ENCODE peak calls at places on chromosomes 4 and X, in six cellular contexts. One of them, this sample, is unnamed.

GRCh38 chr4:112519689-112520597 is 4.0 kb upstream of the NEUROG2 start:
- DNase-seq in NCI-H146: no peak
- DNase-seq in iris pigment epithelial cell: no peak
- DNase-seq in D341Med: no peak
- DNase-seq in psoas muscle: no peak
- DNase-seq in left cardiac atrium: no peak
- DNase-seq in this sample: no peak

GRCh38 chr4:83536649-83537352 is 893 bp downstream of the GPAT3 start:
- DNase-seq in NCI-H146: no peak
- DNase-seq in iris pigment epithelial cell: no peak
- DNase-seq in D341Med: no peak
- DNase-seq in psoas muscle: peak
- DNase-seq in left cardiac atrium: no peak
- DNase-seq in this sample: no peak

GRCh38 chr4:182925298-182925738 is 8.1 kb upstream of the DCTD start:
- DNase-seq in NCI-H146: peak
- DNase-seq in iris pigment epithelial cell: peak
- DNase-seq in D341Med: peak
- DNase-seq in psoas muscle: peak
- DNase-seq in left cardiac atrium: peak
- DNase-seq in this sample: no peak

GRCh38 chrX:14427614-14428013 is 101.7 kb upstream of the GLRA2 start:
- DNase-seq in NCI-H146: no peak
- DNase-seq in iris pigment epithelial cell: no peak
- DNase-seq in D341Med: no peak
- DNase-seq in psoas muscle: no peak
- DNase-seq in left cardiac atrium: no peak
- DNase-seq in this sample: no peak

GRCh38 chrX:45515262-45516215 is 314.9 kb upstream of the DIPK2B start:
- DNase-seq in NCI-H146: peak
- DNase-seq in iris pigment epithelial cell: peak
- DNase-seq in D341Med: peak
- DNase-seq in psoas muscle: peak
- DNase-seq in left cardiac atrium: peak
- DNase-seq in this sample: no peak

GRCh38 chr4:26812049-26812729 is 48.5 kb upstream of the STIM2 start:
- DNase-seq in NCI-H146: no peak
- DNase-seq in iris pigment epithelial cell: no peak
- DNase-seq in D341Med: no peak
- DNase-seq in psoas muscle: no peak
- DNase-seq in left cardiac atrium: peak
- DNase-seq in this sample: no peak

GRCh38 chrX:926070-926469 is 286.4 kb downstream of the CRLF2 start:
- DNase-seq in NCI-H146: no peak
- DNase-seq in iris pigment epithelial cell: no peak
- DNase-seq in D341Med: no peak
- DNase-seq in psoas muscle: no peak
- DNase-seq in left cardiac atrium: no peak
- DNase-seq in this sample: no peak

GRCh38 chrX:48890296-48890925 is 7.2 kb downstream of the TIMM17B start:
- DNase-seq in NCI-H146: no peak
- DNase-seq in iris pigment epithelial cell: no peak
- DNase-seq in D341Med: peak
- DNase-seq in psoas muscle: no peak
- DNase-seq in left cardiac atrium: no peak
- DNase-seq in this sample: no peak

GRCh38 chr4:4506961-4507360 is 34.9 kb downstream of the STX18 start:
- DNase-seq in NCI-H146: no peak
- DNase-seq in iris pigment epithelial cell: peak
- DNase-seq in D341Med: no peak
- DNase-seq in psoas muscle: no peak
- DNase-seq in left cardiac atrium: peak
- DNase-seq in this sample: no peak

GRCh38 chr4:181796502-181796901 is 446.7 kb upstream of the TENM3 start:
- DNase-seq in NCI-H146: peak
- DNase-seq in iris pigment epithelial cell: peak
- DNase-seq in D341Med: no peak
- DNase-seq in psoas muscle: no peak
- DNase-seq in left cardiac atrium: no peak
- DNase-seq in this sample: no peak

GRCh38 chr4:119679251-119679650 is 50.6 kb upstream of the PDE5A start:
- DNase-seq in NCI-H146: no peak
- DNase-seq in iris pigment epithelial cell: peak
- DNase-seq in D341Med: no peak
- DNase-seq in psoas muscle: no peak
- DNase-seq in left cardiac atrium: no peak
- DNase-seq in this sample: no peak

GRCh38 chr4:5893013-5893580 is at the start of gene CRMP1:
- DNase-seq in NCI-H146: peak
- DNase-seq in iris pigment epithelial cell: peak
- DNase-seq in D341Med: peak
- DNase-seq in psoas muscle: no peak
- DNase-seq in left cardiac atrium: no peak
- DNase-seq in this sample: no peak

GRCh38 chrX:86078650-86079049 is 31.3 kb upstream of the CHM start:
- DNase-seq in NCI-H146: peak
- DNase-seq in iris pigment epithelial cell: no peak
- DNase-seq in D341Med: no peak
- DNase-seq in psoas muscle: no peak
- DNase-seq in left cardiac atrium: no peak
- DNase-seq in this sample: no peak

This sample was measured in NT2/D1.